ENCODE peak calls at places on chromosomes 13 and 19, in six cellular contexts. P, A, K, M, U and R are unnamed samples.

GRCh38 chr13:40130871-40131636 is 475.6 kb downstream of the COG6 start:
- DNase-seq in P (no peak), A (no peak), K (peak), M (no peak), U (peak), R (no peak)

GRCh38 chr19:18072335-18072734 is 14.4 kb downstream of the IL12RB1 start:
- DNase-seq in P (no peak), A (no peak), K (no peak), M (no peak), U (no peak), R (no peak)

GRCh38 chr19:28519950-28520861 is 692.7 kb downstream of the UQCRFS1 start:
- DNase-seq in P (no peak), A (no peak), K (no peak), M (no peak), U (no peak), R (no peak)

GRCh38 chr13:29935309-29935981 is 85.0 kb upstream of the UBL3 start:
- DNase-seq in P (peak), A (no peak), K (no peak), M (no peak), U (no peak), R (no peak)

GRCh38 chr19:2038284-2039081 is 12.6 kb downstream of the MKNK2 start:
- DNase-seq in P (no peak), A (no peak), K (no peak), M (no peak), U (no peak), R (no peak)

GRCh38 chr13:46668302-46668720 is 115.3 kb downstream of the LRCH1 start:
- DNase-seq in P (no peak), A (no peak), K (no peak), M (no peak), U (no peak), R (no peak)

GRCh38 chr13:102648046-102648445 is 46.8 kb downstream of the METTL21C start:
- DNase-seq in P (no peak), A (no peak), K (no peak), M (no peak), U (no peak), R (no peak)

GRCh38 chr13:39159393-39159792 is 121.1 kb downstream of the NHLRC3 start:
- DNase-seq in P (no peak), A (no peak), K (no peak), M (no peak), U (no peak), R (no peak)

GRCh38 chr19:54172413-54172763 is 572 bp downstream of the TMC4 start:
- DNase-seq in P (no peak), A (no peak), K (no peak), M (no peak), U (no peak), R (no peak)

GRCh38 chr19:55563261-55563690 is 17.4 kb downstream of the ZNF579 start:
- DNase-seq in P (no peak), A (no peak), K (no peak), M (no peak), U (no peak), R (no peak)

GRCh38 chr19:45854167-45854778 is 8.7 kb downstream of the SYMPK start:
- DNase-seq in P (no peak), A (no peak), K (no peak), M (no peak), U (no peak), R (no peak)

GRCh38 chr19:34461375-34462100 is 20.0 kb upstream of the WTIP start:
- DNase-seq in P (no peak), A (no peak), K (no peak), M (no peak), U (no peak), R (no peak)

GRCh38 chr19:50344661-50345318 is 15.6 kb upstream of the KCNC3 start:
- DNase-seq in P (peak), A (no peak), K (no peak), M (no peak), U (no peak), R (no peak)

GRCh38 chr13:59352600-59352999 is 811.1 kb downstream of the DIAPH3 start:
- DNase-seq in P (no peak), A (no peak), K (no peak), M (no peak), U (peak), R (no peak)

GRCh38 chr13:47481521-47481920 is 519.6 kb downstream of the SUCLA2 start:
- DNase-seq in P (no peak), A (no peak), K (no peak), M (no peak), U (no peak), R (no peak)

GRCh38 chr19:6958786-6959185 is 62.4 kb downstream of the MBD3L2B start:
- DNase-seq in P (no peak), A (no peak), K (no peak), M (no peak), U (no peak), R (no peak)

GRCh38 chr19:40604647-40605200 is 3.6 kb downstream of the LTBP4 start:
- DNase-seq in P (no peak), A (peak), K (no peak), M (no peak), U (no peak), R (peak)

GRCh38 chr13:49399801-49400472 is 43.9 kb downstream of the CAB39L start:
- DNase-seq in P (no peak), A (no peak), K (no peak), M (no peak), U (no peak), R (peak)

GRCh38 chr13:49308104-49308875 is 60.6 kb downstream of the CDADC1 start:
- DNase-seq in P (no peak), A (no peak), K (no peak), M (no peak), U (peak), R (peak)

GRCh38 chr19:5893907-5894703 is 9.5 kb downstream of the NDUFA11 start:
- DNase-seq in P (no peak), A (peak), K (no peak), M (no peak), U (no peak), R (no peak)

GRCh38 chr19:44897835-44898234 is 6.8 kb downstream of the TOMM40 start:
- DNase-seq in P (no peak), A (no peak), K (no peak), M (no peak), U (no peak), R (no peak)

GRCh38 chr13:33184131-33184485 is 101.4 kb downstream of the STARD13 start:
- DNase-seq in P (no peak), A (no peak), K (no peak), M (no peak), U (no peak), R (no peak)

GRCh38 chr19:10621966-10622365 is 3.4 kb upstream of the SLC44A2 start:
- DNase-seq in P (no peak), A (no peak), K (no peak), M (no peak), U (no peak), R (no peak)

GRCh38 chr13:36981156-36981743 is 17.9 kb downstream of the ALG5 start:
- DNase-seq in P (no peak), A (peak), K (no peak), M (no peak), U (peak), R (no peak)

GRCh38 chr13:35014606-35015005 is 72.5 kb downstream of the NBEA start:
- DNase-seq in P (no peak), A (no peak), K (no peak), M (no peak), U (no peak), R (no peak)

GRCh38 chr19:40223135-40223822 is 3.2 kb downstream of the CCNP start:
- DNase-seq in P (no peak), A (no peak), K (no peak), M (peak), U (no peak), R (no peak)

GRCh38 chr19:45414468-45414867 is 8.0 kb downstream of the POLR1G start:
- DNase-seq in P (no peak), A (no peak), K (no peak), M (no peak), U (no peak), R (no peak)

GRCh38 chr19:38559428-38560401 is 58.0 kb downstream of the MAP4K1 start:
- DNase-seq in P (peak), A (no peak), K (no peak), M (no peak), U (no peak), R (no peak)

GRCh38 chr19:14085309-14085995 is at the start of gene C19orf67:
- DNase-seq in P (no peak), A (peak), K (no peak), M (no peak), U (no peak), R (no peak)

GRCh38 chr19:14082675-14082960 is 3.0 kb downstream of the C19orf67 start:
- DNase-seq in P (no peak), A (no peak), K (no peak), M (no peak), U (no peak), R (no peak)

GRCh38 chr19:14080887-14081796 is 4.4 kb downstream of the C19orf67 start:
- DNase-seq in P (peak), A (peak), K (peak), M (peak), U (peak), R (peak)

GRCh38 chr19:14078406-14078805 is 5.8 kb downstream of the MISP3 start:
- DNase-seq in P (no peak), A (no peak), K (no peak), M (no peak), U (no peak), R (no peak)

GRCh38 chr19:14081797-14082674 is 3.5 kb downstream of the C19orf67 start:
- DNase-seq in P (no peak), A (no peak), K (no peak), M (no peak), U (no peak), R (no peak)
- TF ChIP-seq JUND in P (no peak), A (no peak), K (no peak), M (no peak), U (no peak), R (no peak)

GRCh38 chr13:110237895-110238294 is 69.1 kb downstream of the COL4A1 start:
- DNase-seq in P (no peak), A (no peak), K (no peak), M (no peak), U (no peak), R (no peak)

GRCh38 chr13:110238795-110239194 is 68.2 kb downstream of the COL4A1 start:
- DNase-seq in P (no peak), A (no peak), K (no peak), M (no peak), U (no peak), R (no peak)

GRCh38 chr13:110240352-110240751 is 66.6 kb downstream of the COL4A1 start:
- DNase-seq in P (no peak), A (no peak), K (no peak), M (no peak), U (no peak), R (no peak)

GRCh38 chr13:110240943-110241342 is 66.0 kb downstream of the COL4A1 start:
- DNase-seq in P (no peak), A (no peak), K (no peak), M (no peak), U (no peak), R (no peak)

GRCh38 chr13:110239280-110240120 is 67.5 kb downstream of the COL4A1 start:
- DNase-seq in P (no peak), A (no peak), K (no peak), M (no peak), U (no peak), R (no peak)
- TF ChIP-seq JUND in P (no peak), A (no peak), K (no peak), M (no peak), U (no peak), R (no peak)

GRCh38 chr19:999379-999719 is 870 bp upstream of the GRIN3B start:
- DNase-seq in P (no peak), A (no peak), K (no peak), M (no peak), U (no peak), R (no peak)

GRCh38 chr19:998064-998463 is 2.2 kb upstream of the GRIN3B start:
- DNase-seq in P (no peak), A (no peak), K (no peak), M (no peak), U (no peak), R (no peak)

GRCh38 chr19:1001538-1002166 is 1.4 kb downstream of the GRIN3B start:
- DNase-seq in P (no peak), A (peak), K (no peak), M (no peak), U (no peak), R (peak)

GRCh38 chr19:1000591-1001537 is 645 bp downstream of the GRIN3B start:
- DNase-seq in P (no peak), A (no peak), K (no peak), M (no peak), U (no peak), R (no peak)

GRCh38 chr19:1000095-1000494 is at the start of gene GRIN3B:
- DNase-seq in P (no peak), A (peak), K (peak), M (no peak), U (peak), R (peak)
- TF ChIP-seq JUND in P (no peak), A (no peak), K (no peak), M (no peak), U (no peak), R (no peak)

GRCh38 chr19:3867971-3868769 is 668 bp downstream of the ZFR2 start:
- DNase-seq in P (no peak), A (no peak), K (no peak), M (no peak), U (no peak), R (no peak)

GRCh38 chr19:3868770-3869456 is at the start of gene ZFR2:
- DNase-seq in P (no peak), A (peak), K (peak), M (no peak), U (no peak), R (no peak)

GRCh38 chr19:3873151-3873550 is 4.3 kb upstream of the ZFR2 start:
- DNase-seq in P (no peak), A (no peak), K (no peak), M (no peak), U (no peak), R (no peak)
- TF ChIP-seq JUND in P (no peak), A (no peak), K (no peak), M (no peak), U (no peak), R (no peak)

GRCh38 chr13:42969558-42970172 is 22.4 kb downstream of the EPSTI1 start:
- DNase-seq in P (no peak), A (peak), K (peak), M (no peak), U (peak), R (peak)
- TF ChIP-seq JUND in P (no peak), A (no peak), K (no peak), M (no peak), U (no peak), R (no peak)

GRCh38 chr19:48913114-48913513 is 13.0 kb downstream of the NUCB1 start:
- DNase-seq in P (no peak), A (no peak), K (no peak), M (no peak), U (no peak), R (peak)
- TF ChIP-seq JUND in P (no peak), A (no peak), K (no peak), M (no peak), U (no peak), R (no peak)

GRCh38 chr13:72208112-72208645 is 341.2 kb upstream of the DACH1 start:
- DNase-seq in P (no peak), A (no peak), K (no peak), M (no peak), U (no peak), R (no peak)
- TF ChIP-seq JUND in P (no peak), A (no peak), K (no peak), M (no peak), U (no peak), R (no peak)